ENCODE peak calls at places on chromosomes 5 and 9, in five cellular contexts. One of them, this sample, is unnamed.
A peak's percentile ranks its signal among the peaks of the same experiment; 100 is the strongest.

GRCh38 chr9:76269789-76270188 is 124.4 kb downstream of the RFK start:
- DNase-seq in CD8-positive, alpha-beta T cell: no peak
- DNase-seq in adrenal gland: no peak
- DNase-seq in right cardiac atrium: no peak
- DNase-seq in left lung: no peak
- DNase-seq in this sample: no peak

GRCh38 chr5:76785493-76785892 is 33.3 kb upstream of the F2RL1 start:
- DNase-seq in right cardiac atrium: no peak
- DNase-seq in adrenal gland: no peak
- DNase-seq in left lung: no peak
- DNase-seq in CD8-positive, alpha-beta T cell: no peak
- DNase-seq in this sample: no peak

GRCh38 chr5:601771-602465 is 10.2 kb upstream of the CEP72 start:
- DNase-seq in adrenal gland: no peak
- DNase-seq in left lung: no peak
- DNase-seq in right cardiac atrium: peak; percentile 41
- DNase-seq in CD8-positive, alpha-beta T cell: no peak
- DNase-seq in this sample: no peak

GRCh38 chr9:126081746-126082145 is 244.9 kb upstream of the MVB12B start:
- DNase-seq in left lung: no peak
- DNase-seq in CD8-positive, alpha-beta T cell: no peak
- DNase-seq in adrenal gland: no peak
- DNase-seq in right cardiac atrium: no peak
- DNase-seq in this sample: no peak

GRCh38 chr5:7894860-7895259 is 25.9 kb downstream of the MTRR start:
- DNase-seq in left lung: no peak
- DNase-seq in right cardiac atrium: no peak
- DNase-seq in CD8-positive, alpha-beta T cell: no peak
- DNase-seq in adrenal gland: no peak
- DNase-seq in this sample: no peak

GRCh38 chr5:179123491-179124328 is 63.5 kb downstream of the ZNF354C start:
- DNase-seq in right cardiac atrium: no peak
- DNase-seq in CD8-positive, alpha-beta T cell: no peak
- DNase-seq in left lung: no peak
- DNase-seq in adrenal gland: no peak
- DNase-seq in this sample: no peak

GRCh38 chr5:131640043-131640856 is 5.2 kb upstream of the RAPGEF6 start:
- DNase-seq in CD8-positive, alpha-beta T cell: peak; percentile 72
- DNase-seq in left lung: no peak
- DNase-seq in right cardiac atrium: no peak
- DNase-seq in adrenal gland: no peak
- DNase-seq in this sample: no peak

GRCh38 chr5:12392246-12392645 is 488.0 kb upstream of the CTNND2 start:
- DNase-seq in right cardiac atrium: no peak
- DNase-seq in left lung: no peak
- DNase-seq in adrenal gland: no peak
- DNase-seq in CD8-positive, alpha-beta T cell: no peak
- DNase-seq in this sample: peak; percentile 87

GRCh38 chr9:99140685-99141314 is 35.9 kb downstream of the TGFBR1 start:
- DNase-seq in right cardiac atrium: no peak
- DNase-seq in CD8-positive, alpha-beta T cell: peak; percentile 55
- DNase-seq in adrenal gland: peak; percentile 44
- DNase-seq in left lung: no peak
- DNase-seq in this sample: peak; percentile 55

GRCh38 chr9:9299134-9299533 is 1313.7 kb downstream of the PTPRD start:
- DNase-seq in left lung: no peak
- DNase-seq in adrenal gland: no peak
- DNase-seq in right cardiac atrium: no peak
- DNase-seq in CD8-positive, alpha-beta T cell: no peak
- DNase-seq in this sample: no peak

GRCh38 chr5:160507181-160507811 is 85.6 kb downstream of the PTTG1 start:
- DNase-seq in adrenal gland: no peak
- DNase-seq in left lung: no peak
- DNase-seq in CD8-positive, alpha-beta T cell: no peak
- DNase-seq in right cardiac atrium: no peak
- DNase-seq in this sample: peak; percentile 49

GRCh38 chr5:169856571-169856970 is 123.7 kb downstream of the INSYN2B start:
- DNase-seq in CD8-positive, alpha-beta T cell: no peak
- DNase-seq in left lung: no peak
- DNase-seq in right cardiac atrium: no peak
- DNase-seq in adrenal gland: peak; percentile 26
- DNase-seq in this sample: peak; percentile 52

GRCh38 chr5:57177479-57178156 is 3.8 kb downstream of the GPBP1 start:
- DNase-seq in left lung: no peak
- DNase-seq in adrenal gland: no peak
- DNase-seq in CD8-positive, alpha-beta T cell: no peak
- DNase-seq in right cardiac atrium: no peak
- DNase-seq in this sample: no peak
- H3K4me3 ChIP-seq in left lung: peak overlapping the region; percentile 91
- H3K4me3 ChIP-seq in adrenal gland: no peak overlapping the region
- H3K4me3 ChIP-seq in CD8-positive, alpha-beta T cell: peak overlapping the region; percentile 100
- H3K4me3 ChIP-seq in right cardiac atrium: peak overlapping the region; percentile 40
- H3K4me3 ChIP-seq in this sample: peak overlapping the region; percentile 86

GRCh38 chr5:145479271-145479670 is 355.9 kb downstream of the PRELID2 start:
- DNase-seq in right cardiac atrium: no peak
- DNase-seq in CD8-positive, alpha-beta T cell: no peak
- DNase-seq in left lung: no peak
- DNase-seq in adrenal gland: no peak
- DNase-seq in this sample: no peak
- H3K4me3 ChIP-seq in right cardiac atrium: no peak overlapping the region
- H3K4me3 ChIP-seq in CD8-positive, alpha-beta T cell: no peak overlapping the region
- H3K4me3 ChIP-seq in left lung: no peak overlapping the region
- H3K4me3 ChIP-seq in adrenal gland: no peak overlapping the region
- H3K4me3 ChIP-seq in this sample: no peak overlapping the region

GRCh38 chr5:64766934-64767333 is 1.6 kb downstream of the SREK1IP1 start:
- DNase-seq in CD8-positive, alpha-beta T cell: no peak
- DNase-seq in left lung: no peak
- DNase-seq in right cardiac atrium: no peak
- DNase-seq in adrenal gland: no peak
- DNase-seq in this sample: no peak

GRCh38 chr5:64768358-64769312 is at the start of the genes CWC27 and SREK1IP1:
- DNase-seq in right cardiac atrium: peak; percentile 90
- DNase-seq in CD8-positive, alpha-beta T cell: peak; percentile 85
- DNase-seq in adrenal gland: peak; percentile 84
- DNase-seq in left lung: peak; percentile 87
- DNase-seq in this sample: peak; percentile 87

GRCh38 chr5:64771736-64772135 is 3.0 kb downstream of the CWC27 start:
- DNase-seq in CD8-positive, alpha-beta T cell: no peak
- DNase-seq in right cardiac atrium: no peak
- DNase-seq in adrenal gland: no peak
- DNase-seq in left lung: no peak
- DNase-seq in this sample: no peak

GRCh38 chr5:64767959-64768357 is 533 bp downstream of the SREK1IP1 start:
- DNase-seq in right cardiac atrium: no peak
- DNase-seq in CD8-positive, alpha-beta T cell: peak; percentile 18
- DNase-seq in left lung: no peak
- DNase-seq in adrenal gland: no peak
- DNase-seq in this sample: no peak

DNA sequence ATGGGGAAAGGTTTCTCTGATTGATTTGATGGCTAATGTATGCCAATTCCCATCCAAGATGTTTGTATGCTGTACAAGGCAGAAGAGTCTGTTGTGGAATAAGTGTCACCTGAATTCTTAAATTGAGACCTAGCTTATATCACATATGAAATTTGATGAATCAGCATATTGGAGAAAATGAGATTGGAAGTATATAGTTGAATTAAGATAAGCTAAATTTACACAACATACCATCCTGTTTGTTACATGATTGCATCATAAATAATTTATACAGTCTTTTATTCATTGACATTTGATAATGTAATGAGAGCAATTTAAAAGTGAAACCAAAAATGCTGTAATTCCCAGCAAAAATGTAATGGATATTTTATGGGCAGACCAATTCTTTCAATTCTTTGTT is 1.1 kb downstream of the CWC27 start:
- DNase-seq in left lung: no peak
- DNase-seq in right cardiac atrium: no peak
- DNase-seq in adrenal gland: no peak
- DNase-seq in CD8-positive, alpha-beta T cell: no peak
- DNase-seq in this sample: no peak
- H3K4me3 ChIP-seq in left lung: peak overlapping the region; percentile 84
- H3K4me3 ChIP-seq in right cardiac atrium: peak overlapping the region; percentile 100
- H3K4me3 ChIP-seq in adrenal gland: no peak overlapping the region
- H3K4me3 ChIP-seq in CD8-positive, alpha-beta T cell: peak overlapping the region; percentile 78
- H3K4me3 ChIP-seq in this sample: peak overlapping the region; percentile 83

GRCh38 chr5:135032613-135033025 is 1.4 kb downstream of the PITX1 start:
- DNase-seq in CD8-positive, alpha-beta T cell: no peak
- DNase-seq in adrenal gland: no peak
- DNase-seq in right cardiac atrium: no peak
- DNase-seq in left lung: no peak
- DNase-seq in this sample: no peak
- H3K4me3 ChIP-seq in CD8-positive, alpha-beta T cell: peak overlapping the region; percentile 23
- H3K4me3 ChIP-seq in adrenal gland: no peak overlapping the region
- H3K4me3 ChIP-seq in right cardiac atrium: peak overlapping the region; percentile 46
- H3K4me3 ChIP-seq in left lung: peak overlapping the region; percentile 35
- H3K4me3 ChIP-seq in this sample: no peak overlapping the region

GRCh38 chr5:142717582-142718215 is 31.8 kb upstream of the FGF1 start:
- DNase-seq in adrenal gland: peak; percentile 21
- DNase-seq in right cardiac atrium: no peak
- DNase-seq in left lung: no peak
- DNase-seq in CD8-positive, alpha-beta T cell: no peak
- DNase-seq in this sample: no peak

GRCh38 chr5:142715291-142715690 is 29.4 kb upstream of the FGF1 start:
- DNase-seq in adrenal gland: no peak
- DNase-seq in CD8-positive, alpha-beta T cell: no peak
- DNase-seq in left lung: no peak
- DNase-seq in right cardiac atrium: no peak
- DNase-seq in this sample: no peak

GRCh38 chr5:142716963-142717362 is 31.1 kb upstream of the FGF1 start:
- DNase-seq in left lung: peak; percentile 45
- DNase-seq in CD8-positive, alpha-beta T cell: no peak
- DNase-seq in right cardiac atrium: peak; percentile 70
- DNase-seq in adrenal gland: peak; percentile 52
- DNase-seq in this sample: peak; percentile 29

GRCh38 chr5:142713151-142713706 is 27.3 kb upstream of the FGF1 start:
- DNase-seq in left lung: peak; percentile 87
- DNase-seq in CD8-positive, alpha-beta T cell: peak; percentile 83
- DNase-seq in right cardiac atrium: peak; percentile 95
- DNase-seq in adrenal gland: peak; percentile 89
- DNase-seq in this sample: peak; percentile 62
- H3K4me3 ChIP-seq in left lung: peak overlapping the region; percentile 45
- H3K4me3 ChIP-seq in CD8-positive, alpha-beta T cell: peak overlapping the region; percentile 82
- H3K4me3 ChIP-seq in right cardiac atrium: peak overlapping the region; percentile 54
- H3K4me3 ChIP-seq in adrenal gland: no peak overlapping the region
- H3K4me3 ChIP-seq in this sample: peak overlapping the region; percentile 49

GRCh38 chr5:26486631-26487030 is 551.8 kb downstream of the CDH9 start:
- DNase-seq in CD8-positive, alpha-beta T cell: no peak
- DNase-seq in left lung: no peak
- DNase-seq in adrenal gland: no peak
- DNase-seq in right cardiac atrium: no peak
- DNase-seq in this sample: peak; percentile 9

GRCh38 chr5:26487553-26487952 is 550.8 kb downstream of the CDH9 start:
- DNase-seq in adrenal gland: no peak
- DNase-seq in CD8-positive, alpha-beta T cell: no peak
- DNase-seq in left lung: no peak
- DNase-seq in right cardiac atrium: no peak
- DNase-seq in this sample: no peak

GRCh38 chr5:26482817-26483375 is 555.5 kb downstream of the CDH9 start:
- DNase-seq in adrenal gland: peak; percentile 34
- DNase-seq in left lung: no peak
- DNase-seq in CD8-positive, alpha-beta T cell: no peak
- DNase-seq in right cardiac atrium: no peak
- DNase-seq in this sample: peak; percentile 27

DNA sequence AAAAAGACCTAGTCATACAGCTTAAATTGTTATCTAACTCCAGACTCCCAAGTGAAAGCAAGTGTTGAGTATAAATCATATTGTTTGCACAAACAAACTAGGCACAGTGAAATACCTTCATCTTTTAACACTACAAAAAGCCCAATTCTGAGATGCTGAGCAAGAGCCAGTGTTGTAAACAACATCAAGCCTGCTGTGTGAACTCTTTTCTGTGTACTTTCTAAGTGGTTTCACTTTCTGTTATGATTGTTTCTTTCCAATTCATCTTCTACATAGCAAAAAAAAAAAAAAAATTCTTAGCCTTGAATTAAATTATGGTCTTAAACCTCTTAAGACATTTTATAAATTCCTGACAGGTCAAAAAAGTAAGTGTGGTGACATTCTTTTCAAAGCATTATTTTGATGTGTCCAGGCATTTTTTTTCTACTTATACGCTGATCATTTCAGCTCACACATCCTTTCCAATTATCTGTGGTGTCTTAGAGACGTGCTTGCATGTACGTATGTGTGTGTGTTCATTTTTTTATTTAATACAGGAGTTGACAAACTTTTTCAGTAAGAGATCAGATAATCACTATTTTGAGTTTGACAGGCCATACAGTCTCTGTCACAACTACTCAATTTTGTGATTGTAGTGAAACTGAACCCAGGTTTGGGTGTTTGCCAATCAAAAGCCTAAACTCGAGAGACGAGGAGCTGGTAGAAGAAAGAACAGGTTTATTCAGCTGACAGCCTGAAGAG is 556.1 kb downstream of the CDH9 start:
- DNase-seq in right cardiac atrium: no peak
- DNase-seq in left lung: no peak
- DNase-seq in adrenal gland: no peak
- DNase-seq in CD8-positive, alpha-beta T cell: no peak
- DNase-seq in this sample: no peak
- H3K4me3 ChIP-seq in right cardiac atrium: peak overlapping the region; percentile 9
- H3K4me3 ChIP-seq in left lung: peak overlapping the region; percentile 13
- H3K4me3 ChIP-seq in adrenal gland: no peak overlapping the region
- H3K4me3 ChIP-seq in CD8-positive, alpha-beta T cell: no peak overlapping the region
- H3K4me3 ChIP-seq in this sample: peak overlapping the region; percentile 11

This sample was measured in astrocyte of the cerebellum.